ENCODE peak calls at places on chromosome 15, in nine cellular contexts. One of them, this sample, is unnamed.

GRCh38 chr15:43523646-43524045 is 6.2 kb downstream of the MAP1A start:
- DNase-seq in esophagus squamous epithelium: no peak
- DNase-seq in left ventricle myocardium inferior: no peak
- DNase-seq in upper lobe of right lung: no peak
- DNase-seq in psoas muscle: no peak
- DNase-seq in IMR-90: no peak
- DNase-seq in PC-9: no peak
- DNase-seq in OCI-LY7: no peak
- DNase-seq in K562: no peak
- DNase-seq in this sample: no peak

GRCh38 chr15:22786868-22787698 is 639 bp downstream of the NIPA1 start:
- DNase-seq in esophagus squamous epithelium: no peak
- DNase-seq in IMR-90: no peak
- DNase-seq in psoas muscle: peak; percentile 16
- DNase-seq in PC-9: no peak
- DNase-seq in left ventricle myocardium inferior: no peak
- DNase-seq in upper lobe of right lung: peak; percentile 74
- DNase-seq in K562: peak; percentile 31
- DNase-seq in OCI-LY7: peak; percentile 63
- DNase-seq in this sample: no peak

GRCh38 chr15:71471347-71471746 is 339.0 kb upstream of the NR2E3 start:
- DNase-seq in upper lobe of right lung: no peak
- DNase-seq in left ventricle myocardium inferior: no peak
- DNase-seq in esophagus squamous epithelium: no peak
- DNase-seq in IMR-90: peak; percentile 6
- DNase-seq in psoas muscle: no peak
- DNase-seq in K562: no peak
- DNase-seq in OCI-LY7: no peak
- DNase-seq in PC-9: peak; percentile 75
- DNase-seq in this sample: no peak

GRCh38 chr15:67547836-67548531 is 5.5 kb downstream of the MAP2K5 start:
- DNase-seq in left ventricle myocardium inferior: no peak
- DNase-seq in upper lobe of right lung: no peak
- DNase-seq in psoas muscle: no peak
- DNase-seq in IMR-90: peak; percentile 73
- DNase-seq in PC-9: no peak
- DNase-seq in K562: no peak
- DNase-seq in OCI-LY7: no peak
- DNase-seq in esophagus squamous epithelium: no peak
- DNase-seq in this sample: peak; percentile 34

GRCh38 chr15:70059476-70060213 is 38.1 kb downstream of the TLE3 start:
- DNase-seq in esophagus squamous epithelium: no peak
- DNase-seq in psoas muscle: no peak
- DNase-seq in OCI-LY7: no peak
- DNase-seq in IMR-90: no peak
- DNase-seq in left ventricle myocardium inferior: no peak
- DNase-seq in upper lobe of right lung: no peak
- DNase-seq in PC-9: no peak
- DNase-seq in K562: no peak
- DNase-seq in this sample: no peak

GRCh38 chr15:83100072-83100646 is 7.3 kb upstream of the TM6SF1 start:
- DNase-seq in esophagus squamous epithelium: no peak
- DNase-seq in PC-9: no peak
- DNase-seq in left ventricle myocardium inferior: no peak
- DNase-seq in psoas muscle: no peak
- DNase-seq in IMR-90: no peak
- DNase-seq in K562: no peak
- DNase-seq in OCI-LY7: no peak
- DNase-seq in upper lobe of right lung: no peak
- DNase-seq in this sample: no peak

GRCh38 chr15:31660800-31661199 is 334.2 kb downstream of the KLF13 start:
- DNase-seq in psoas muscle: no peak
- DNase-seq in OCI-LY7: no peak
- DNase-seq in esophagus squamous epithelium: no peak
- DNase-seq in K562: no peak
- DNase-seq in IMR-90: no peak
- DNase-seq in upper lobe of right lung: no peak
- DNase-seq in PC-9: no peak
- DNase-seq in left ventricle myocardium inferior: no peak
- DNase-seq in this sample: no peak

GRCh38 chr15:80640546-80641121 is 54.5 kb upstream of the ABHD17C start:
- DNase-seq in esophagus squamous epithelium: no peak
- DNase-seq in psoas muscle: no peak
- DNase-seq in K562: no peak
- DNase-seq in IMR-90: no peak
- DNase-seq in upper lobe of right lung: no peak
- DNase-seq in left ventricle myocardium inferior: no peak
- DNase-seq in OCI-LY7: no peak
- DNase-seq in PC-9: no peak
- DNase-seq in this sample: no peak

GRCh38 chr15:85751731-85752421 is 42.8 kb downstream of the KLHL25 start:
- DNase-seq in psoas muscle: no peak
- DNase-seq in upper lobe of right lung: no peak
- DNase-seq in IMR-90: no peak
- DNase-seq in PC-9: no peak
- DNase-seq in K562: no peak
- DNase-seq in left ventricle myocardium inferior: no peak
- DNase-seq in esophagus squamous epithelium: no peak
- DNase-seq in OCI-LY7: no peak
- DNase-seq in this sample: no peak
- H3K27ac ChIP-seq in psoas muscle: peak overlapping the region; percentile 64
- H3K27ac ChIP-seq in upper lobe of right lung: peak overlapping the region; percentile 65
- H3K27ac ChIP-seq in IMR-90: no peak overlapping the region
- H3K27ac ChIP-seq in PC-9: no peak overlapping the region
- H3K27ac ChIP-seq in K562: no peak overlapping the region
- H3K27ac ChIP-seq in left ventricle myocardium inferior: peak overlapping the region; percentile 87
- H3K27ac ChIP-seq in esophagus squamous epithelium: peak overlapping the region; percentile 81
- H3K27ac ChIP-seq in OCI-LY7: no peak overlapping the region
- H3K27ac ChIP-seq in this sample: no peak overlapping the region

GRCh38 chr15:46703871-46704637 is 1013.3 kb upstream of the SEMA6D start:
- DNase-seq in upper lobe of right lung: no peak
- DNase-seq in psoas muscle: no peak
- DNase-seq in IMR-90: no peak
- DNase-seq in left ventricle myocardium inferior: no peak
- DNase-seq in K562: no peak
- DNase-seq in PC-9: no peak
- DNase-seq in esophagus squamous epithelium: no peak
- DNase-seq in OCI-LY7: no peak
- DNase-seq in this sample: no peak
- H3K4me3 ChIP-seq in upper lobe of right lung: no peak overlapping the region
- H3K4me3 ChIP-seq in psoas muscle: no peak overlapping the region
- H3K4me3 ChIP-seq in IMR-90: no peak overlapping the region
- H3K4me3 ChIP-seq in left ventricle myocardium inferior: no peak overlapping the region
- H3K4me3 ChIP-seq in K562: no peak overlapping the region
- H3K4me3 ChIP-seq in PC-9: no peak overlapping the region
- H3K4me3 ChIP-seq in esophagus squamous epithelium: no peak overlapping the region
- H3K4me3 ChIP-seq in OCI-LY7: no peak overlapping the region
- H3K4me3 ChIP-seq in this sample: no peak overlapping the region

GRCh38 chr15:41884458-41884857 is 9.4 kb downstream of the SPTBN5 start:
- DNase-seq in esophagus squamous epithelium: no peak
- DNase-seq in upper lobe of right lung: no peak
- DNase-seq in IMR-90: no peak
- DNase-seq in left ventricle myocardium inferior: no peak
- DNase-seq in PC-9: no peak
- DNase-seq in K562: no peak
- DNase-seq in psoas muscle: no peak
- DNase-seq in OCI-LY7: no peak
- DNase-seq in this sample: no peak
- TF ChIP-seq CTCF in esophagus squamous epithelium: no peak
- TF ChIP-seq CTCF in upper lobe of right lung: no peak
- TF ChIP-seq CTCF in IMR-90: no peak
- TF ChIP-seq CTCF in left ventricle myocardium inferior: no peak
- TF ChIP-seq CTCF in PC-9: no peak
- TF ChIP-seq CTCF in K562: no peak
- TF ChIP-seq CTCF in psoas muscle: no peak
- TF ChIP-seq CTCF in OCI-LY7: no peak
- TF ChIP-seq CTCF in this sample: no peak

DNA sequence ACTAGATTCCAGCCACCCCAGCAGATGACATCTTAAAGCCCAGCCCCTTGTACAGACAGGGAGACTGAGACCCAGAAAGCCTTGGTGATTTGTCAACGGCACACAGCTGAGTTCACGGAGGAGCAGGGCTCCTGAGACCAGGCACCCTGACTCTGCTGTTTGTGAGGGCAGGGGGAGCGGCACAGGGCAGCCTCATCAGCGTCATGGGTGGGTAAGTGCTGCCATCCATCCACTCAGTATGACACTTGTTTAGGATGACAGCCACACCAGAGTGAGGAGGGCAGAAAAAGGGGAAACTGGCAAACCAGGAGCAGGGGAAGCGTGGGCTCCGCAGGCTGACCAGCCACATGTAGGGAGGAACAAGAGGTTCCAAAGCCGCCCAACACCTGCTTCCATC is 20.0 kb downstream of the RBPMS2 start:
- DNase-seq in IMR-90: no peak
- DNase-seq in PC-9: no peak
- DNase-seq in psoas muscle: no peak
- DNase-seq in upper lobe of right lung: no peak
- DNase-seq in OCI-LY7: no peak
- DNase-seq in left ventricle myocardium inferior: no peak
- DNase-seq in esophagus squamous epithelium: no peak
- DNase-seq in K562: no peak
- DNase-seq in this sample: no peak
- H3K27ac ChIP-seq in IMR-90: no peak overlapping the region
- H3K27ac ChIP-seq in PC-9: no peak overlapping the region
- H3K27ac ChIP-seq in psoas muscle: no peak overlapping the region
- H3K27ac ChIP-seq in upper lobe of right lung: no peak overlapping the region
- H3K27ac ChIP-seq in OCI-LY7: no peak overlapping the region
- H3K27ac ChIP-seq in left ventricle myocardium inferior: peak overlapping the region; percentile 54
- H3K27ac ChIP-seq in esophagus squamous epithelium: peak overlapping the region; percentile 50
- H3K27ac ChIP-seq in K562: no peak overlapping the region
- H3K27ac ChIP-seq in this sample: no peak overlapping the region